ENCODE peak calls at places on chromosomes 6 and 20, in ten cellular contexts. One of them, this sample, is unnamed.

GRCh38 chr6:170135821-170136471 is 154.9 kb downstream of the DLL1 start:
- DNase-seq in CD8-positive, alpha-beta T cell: no peak
- DNase-seq in fibroblast of the aortic adventitia: no peak
- DNase-seq in T-helper 22 cell: no peak
- DNase-seq in retinal pigment epithelial cell: no peak
- DNase-seq in HEK293T: no peak
- DNase-seq in progenitor cell of endocrine pancreas: no peak
- DNase-seq in NAMALWA: no peak
- DNase-seq in mesenchymal stem cell: no peak
- DNase-seq in psoas muscle: peak; percentile 55
- DNase-seq in this sample: no peak

GRCh38 chr20:44911264-44911921 is 1.5 kb downstream of the PABPC1L start:
- DNase-seq in CD8-positive, alpha-beta T cell: no peak
- DNase-seq in fibroblast of the aortic adventitia: peak; percentile 54
- DNase-seq in T-helper 22 cell: no peak
- DNase-seq in retinal pigment epithelial cell: no peak
- DNase-seq in HEK293T: peak; percentile 66
- DNase-seq in progenitor cell of endocrine pancreas: peak; percentile 67
- DNase-seq in NAMALWA: peak; percentile 67
- DNase-seq in mesenchymal stem cell: peak; percentile 64
- DNase-seq in psoas muscle: no peak
- DNase-seq in this sample: peak; percentile 71

GRCh38 chr6:168031411-168032382 is 34.2 kb downstream of the KIF25 start:
- DNase-seq in CD8-positive, alpha-beta T cell: no peak
- DNase-seq in fibroblast of the aortic adventitia: peak; percentile 82
- DNase-seq in T-helper 22 cell: no peak
- DNase-seq in retinal pigment epithelial cell: no peak
- DNase-seq in HEK293T: no peak
- DNase-seq in progenitor cell of endocrine pancreas: no peak
- DNase-seq in NAMALWA: no peak
- DNase-seq in mesenchymal stem cell: no peak
- DNase-seq in psoas muscle: no peak
- DNase-seq in this sample: peak; percentile 66

GRCh38 chr6:7621761-7622160 is 31.8 kb downstream of the SNRNP48 start:
- DNase-seq in CD8-positive, alpha-beta T cell: no peak
- DNase-seq in fibroblast of the aortic adventitia: peak; percentile 84
- DNase-seq in T-helper 22 cell: no peak
- DNase-seq in retinal pigment epithelial cell: no peak
- DNase-seq in HEK293T: no peak
- DNase-seq in progenitor cell of endocrine pancreas: no peak
- DNase-seq in NAMALWA: no peak
- DNase-seq in mesenchymal stem cell: no peak
- DNase-seq in psoas muscle: no peak
- DNase-seq in this sample: no peak

GRCh38 chr6:25966707-25967106 is 4.1 kb downstream of the TRIM38 start:
- DNase-seq in CD8-positive, alpha-beta T cell: no peak
- DNase-seq in fibroblast of the aortic adventitia: no peak
- DNase-seq in T-helper 22 cell: no peak
- DNase-seq in retinal pigment epithelial cell: no peak
- DNase-seq in HEK293T: no peak
- DNase-seq in progenitor cell of endocrine pancreas: no peak
- DNase-seq in NAMALWA: no peak
- DNase-seq in mesenchymal stem cell: no peak
- DNase-seq in psoas muscle: no peak
- DNase-seq in this sample: no peak

GRCh38 chr6:133923938-133924593 is 29.0 kb upstream of the TBPL1 start:
- DNase-seq in CD8-positive, alpha-beta T cell: peak; percentile 8
- DNase-seq in fibroblast of the aortic adventitia: peak; percentile 91
- DNase-seq in T-helper 22 cell: peak; percentile 12
- DNase-seq in retinal pigment epithelial cell: peak; percentile 46
- DNase-seq in HEK293T: peak; percentile 70
- DNase-seq in progenitor cell of endocrine pancreas: peak; percentile 28
- DNase-seq in NAMALWA: peak; percentile 82
- DNase-seq in mesenchymal stem cell: peak; percentile 82
- DNase-seq in psoas muscle: no peak
- DNase-seq in this sample: peak; percentile 77

GRCh38 chr6:108561742-108562502 is 1.2 kb downstream of the FOXO3 start:
- DNase-seq in CD8-positive, alpha-beta T cell: no peak
- DNase-seq in fibroblast of the aortic adventitia: no peak
- DNase-seq in T-helper 22 cell: no peak
- DNase-seq in retinal pigment epithelial cell: no peak
- DNase-seq in HEK293T: no peak
- DNase-seq in progenitor cell of endocrine pancreas: peak; percentile 18
- DNase-seq in NAMALWA: no peak
- DNase-seq in mesenchymal stem cell: peak; percentile 66
- DNase-seq in psoas muscle: peak; percentile 71
- DNase-seq in this sample: peak; percentile 38

GRCh38 chr20:58987790-58988564 is 6.9 kb downstream of the NELFCD start:
- DNase-seq in CD8-positive, alpha-beta T cell: no peak
- DNase-seq in fibroblast of the aortic adventitia: no peak
- DNase-seq in T-helper 22 cell: no peak
- DNase-seq in retinal pigment epithelial cell: no peak
- DNase-seq in HEK293T: no peak
- DNase-seq in progenitor cell of endocrine pancreas: no peak
- DNase-seq in NAMALWA: no peak
- DNase-seq in mesenchymal stem cell: no peak
- DNase-seq in psoas muscle: no peak
- DNase-seq in this sample: no peak

This sample was measured in cardiac muscle cell.